ENCODE peak calls at places on chromosomes 3 and 15, in six cellular contexts. Y, K, X, L, H and I are unnamed samples.

GRCh38 chr3:78204977-78205376 is 1165.1 kb downstream of the ROBO2 start:
- DNase-seq in H (no peak), X (peak; percentile 58), K (peak; percentile 81), Y (peak; percentile 9), L (no peak), I (no peak)

GRCh38 chr3:105923151-105923550 is 54.3 kb upstream of the CBLB start:
- DNase-seq in X (no peak), K (no peak), H (no peak), L (no peak), Y (no peak), I (no peak)

GRCh38 chr3:117433439-117433838 is 723.9 kb downstream of the TUSC7 start:
- DNase-seq in L (no peak), K (no peak), H (no peak), X (no peak), Y (no peak), I (no peak)

GRCh38 chr15:66936115-66936863 is 129.1 kb upstream of the SMAD3 start:
- DNase-seq in H (no peak), L (peak; percentile 76), Y (peak; percentile 35), K (peak; percentile 13), X (peak; percentile 81), I (peak; percentile 67)

GRCh38 chr3:37945803-37946530 is 44.6 kb upstream of the VILL start:
- DNase-seq in Y (peak; percentile 44), H (no peak), X (peak; percentile 74), K (no peak), L (no peak), I (no peak)

GRCh38 chr3:69803871-69804270 is 64.6 kb downstream of the MITF start:
- DNase-seq in L (no peak), X (no peak), K (peak; percentile 23), Y (no peak), H (no peak), I (no peak)

GRCh38 chr3:57727096-57727495 is 29.0 kb upstream of the SLMAP start:
- DNase-seq in Y (no peak), K (no peak), X (no peak), H (no peak), L (no peak), I (no peak)

GRCh38 chr3:62139957-62140356 is 233.4 kb downstream of the FEZF2 start:
- DNase-seq in L (no peak), K (peak; percentile 18), Y (no peak), X (no peak), H (no peak), I (no peak)

GRCh38 chr3:166697495-166697894 is 682.6 kb downstream of the ZBBX start:
- DNase-seq in X (no peak), Y (no peak), K (no peak), L (no peak), H (no peak), I (no peak)

GRCh38 chr15:48855501-48856440 is 22.2 kb upstream of the EID1 start:
- DNase-seq in L (no peak), K (peak; percentile 55), Y (no peak), X (no peak), H (no peak), I (no peak)

GRCh38 chr3:128398586-128398985 is 68.1 kb downstream of the DNAJB8 start:
- DNase-seq in H (no peak), X (no peak), L (no peak), Y (no peak), K (no peak), I (no peak)

GRCh38 chr3:46551615-46552014 is 14.5 kb downstream of the LRRC2 start:
- DNase-seq in K (no peak), H (no peak), Y (no peak), X (no peak), L (peak; percentile 15), I (no peak)

GRCh38 chr3:71930056-71930991 is 145.4 kb upstream of the PROK2 start:
- DNase-seq in L (no peak), Y (no peak), H (peak; percentile 13), X (no peak), K (peak; percentile 13), I (no peak)

GRCh38 chr3:66756468-66757036 is 241.6 kb upstream of the KBTBD8 start:
- DNase-seq in X (no peak), L (no peak), K (no peak), Y (no peak), H (no peak), I (no peak)

GRCh38 chr3:66763294-66763693 is 234.8 kb upstream of the KBTBD8 start:
- DNase-seq in H (no peak), K (peak; percentile 7), L (no peak), X (no peak), Y (no peak), I (no peak)

GRCh38 chr3:66762888-66763287 is 235.2 kb upstream of the KBTBD8 start:
- DNase-seq in X (no peak), K (no peak), Y (no peak), L (no peak), H (no peak), I (no peak)

GRCh38 chr3:66755924-66756323 is 242.2 kb upstream of the KBTBD8 start:
- DNase-seq in L (no peak), X (no peak), H (no peak), K (no peak), Y (no peak), I (no peak)

GRCh38 chr3:66761093-66761780 is 236.9 kb upstream of the KBTBD8 start:
- DNase-seq in X (no peak), K (no peak), Y (no peak), L (no peak), H (no peak), I (no peak)
- TF ChIP-seq CTCF in X (no peak), K (no peak), Y (no peak), L (no peak), H (no peak), I (no peak)

GRCh38 chr3:115084686-115085085 is 62.4 kb downstream of the ZBTB20 start:
- DNase-seq in L (no peak), X (no peak), H (no peak), K (no peak), Y (no peak), I (no peak)

GRCh38 chr3:115086379-115086778 is 60.7 kb downstream of the ZBTB20 start:
- DNase-seq in X (no peak), L (no peak), K (no peak), Y (no peak), H (no peak), I (no peak)

GRCh38 chr3:115087512-115087911 is 59.6 kb downstream of the ZBTB20 start:
- DNase-seq in X (no peak), Y (no peak), H (no peak), L (no peak), K (no peak), I (no peak)

GRCh38 chr3:115081444-115081843 is 65.6 kb downstream of the ZBTB20 start:
- DNase-seq in Y (no peak), X (no peak), K (no peak), L (no peak), H (no peak), I (no peak)

DNA sequence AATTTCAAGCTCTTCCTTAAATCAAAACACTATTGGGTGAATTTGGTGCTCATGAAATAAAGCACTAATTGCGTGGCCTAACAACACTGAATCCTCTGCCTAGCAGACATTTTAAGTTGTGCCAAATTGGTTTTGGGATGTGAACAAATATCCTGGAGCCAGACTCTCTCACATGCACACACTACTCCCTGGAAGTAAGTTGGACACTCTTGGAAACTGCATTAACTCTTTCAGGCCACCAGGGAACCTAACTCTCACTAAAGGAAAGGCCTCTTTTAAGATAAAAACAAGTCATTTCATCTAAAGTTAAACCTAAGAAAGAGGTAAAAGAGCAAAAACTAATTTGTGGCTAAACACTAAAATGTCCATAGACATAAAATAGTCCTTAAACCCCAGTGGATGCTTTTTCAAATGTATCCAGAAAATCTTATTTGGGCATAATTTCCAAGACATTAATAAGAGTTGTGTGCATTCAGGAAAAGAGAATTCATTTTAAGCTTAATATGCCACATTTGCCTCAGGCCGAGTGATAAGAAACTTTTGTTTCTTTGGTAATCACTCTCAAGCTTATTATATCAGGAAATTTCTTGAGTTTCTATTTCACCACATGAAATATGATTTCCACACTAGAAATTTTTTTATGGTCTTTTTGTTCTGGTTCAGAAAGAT is 61.8 kb downstream of the ZBTB20 start:
- DNase-seq in L (no peak), Y (no peak), X (no peak), K (no peak), H (no peak), I (no peak)
- TF ChIP-seq CTCF in L (no peak), Y (peak; percentile 26), X (peak; percentile 32), K (peak; percentile 31), H (no peak), I (peak; percentile 41)

GRCh38 chr3:169390310-169390731 is 273.2 kb downstream of the MECOM start:
- DNase-seq in Y (no peak), L (no peak), H (no peak), X (no peak), K (no peak), I (no peak)
- TF ChIP-seq CTCF in Y (no peak), L (no peak), H (no peak), X (no peak), K (peak; percentile 21), I (no peak)

GRCh38 chr15:84823580-84823878 is 6.4 kb downstream of the ALPK3 start:
- DNase-seq in K (no peak), X (no peak), L (no peak), Y (no peak), H (no peak), I (no peak)

GRCh38 chr15:84819791-84820190 is 2.6 kb downstream of the ALPK3 start:
- DNase-seq in L (no peak), H (no peak), X (no peak), Y (no peak), K (no peak), I (no peak)

GRCh38 chr15:84822774-84823579 is 5.8 kb downstream of the ALPK3 start:
- DNase-seq in K (no peak), H (no peak), L (no peak), Y (no peak), X (peak; percentile 32), I (no peak)

GRCh38 chr15:84819291-84819768 is 2.2 kb downstream of the ALPK3 start:
- DNase-seq in L (no peak), K (no peak), Y (no peak), H (no peak), X (no peak), I (peak; percentile 78)

GRCh38 chr15:84821501-84822021 is 4.4 kb downstream of the ALPK3 start:
- DNase-seq in X (no peak), L (no peak), H (no peak), K (no peak), Y (no peak), I (no peak)
- TF ChIP-seq CTCF in X (no peak), L (no peak), H (no peak), K (peak; percentile 10), Y (no peak), I (peak; percentile 25)